ENCODE peak calls at places on chromosomes 4 and X, in four cellular contexts. P is uterus, R is GM12878, B is stomach. G is an unnamed sample. For H3K27me3, the result is how much of the 10 kb centered on the place peaks cover.

GRCh38 chr4:125042031-125042430 is 272.7 kb upstream of the FAT4 start:
- DNase-seq in R (no peak), B (no peak), P (no peak), G (no peak)

GRCh38 chr4:183763990-183764754 is 105.1 kb downstream of the TRAPPC11 start:
- DNase-seq in P (peak), R (no peak), B (no peak), G (no peak)

GRCh38 chr4:167031534-167032156 is 202.6 kb downstream of the SPOCK3 start:
- DNase-seq in P (no peak), B (no peak), R (no peak), G (no peak)

GRCh38 chr4:151215295-151215694 is 61.7 kb upstream of the PRSS48 start:
- DNase-seq in P (no peak), B (no peak), R (no peak), G (no peak)

GRCh38 chrX:80430826-80431501 is 10.7 kb downstream of the TENT5D start:
- DNase-seq in R (no peak), P (no peak), B (no peak), G (no peak)

GRCh38 chr4:60128916-60129315 is 1071.2 kb upstream of the ADGRL3 start:
- DNase-seq in R (no peak), B (no peak), P (no peak), G (no peak)

GRCh38 chrX:71095971-71096701 is 485 bp downstream of the FOXO4 start:
- DNase-seq in R (no peak), P (no peak), B (no peak), G (peak)

GRCh38 chrX:72142094-72142843 is 10.6 kb upstream of the RTL5 start:
- DNase-seq in R (no peak), P (no peak), B (no peak), G (no peak)

GRCh38 chr4:71184195-71184781 is 154.5 kb upstream of the SLC4A4 start:
- DNase-seq in B (peak), P (peak), R (peak), G (peak)

GRCh38 chrX:24260827-24261550 is 52.9 kb downstream of the SUPT20HL2 start:
- DNase-seq in B (no peak), P (peak), R (no peak), G (no peak)

GRCh38 chr4:24569662-24570061 is 14.7 kb downstream of the DHX15 start:
- DNase-seq in P (no peak), R (no peak), B (no peak), G (no peak)

GRCh38 chr4:26402458-26402857 is 81.6 kb downstream of the RBPJ start:
- DNase-seq in P (no peak), B (no peak), R (peak), G (no peak)

GRCh38 chr4:122412547-122412946 is 33.7 kb downstream of the ADAD1 start:
- DNase-seq in P (no peak), R (no peak), B (no peak), G (no peak)

GRCh38 chr4:8538703-8539567 is 41.3 kb upstream of the GPR78 start:
- DNase-seq in B (peak), R (no peak), P (no peak), G (no peak)

GRCh38 chrX:47179928-47180255 is 13.7 kb upstream of the UBA1 start:
- DNase-seq in P (no peak), R (no peak), B (no peak), G (no peak)

GRCh38 chr4:75939890-75940691 is 722 bp downstream of the NAAA start:
- DNase-seq in R (no peak), P (peak), B (peak), G (peak)

DNA sequence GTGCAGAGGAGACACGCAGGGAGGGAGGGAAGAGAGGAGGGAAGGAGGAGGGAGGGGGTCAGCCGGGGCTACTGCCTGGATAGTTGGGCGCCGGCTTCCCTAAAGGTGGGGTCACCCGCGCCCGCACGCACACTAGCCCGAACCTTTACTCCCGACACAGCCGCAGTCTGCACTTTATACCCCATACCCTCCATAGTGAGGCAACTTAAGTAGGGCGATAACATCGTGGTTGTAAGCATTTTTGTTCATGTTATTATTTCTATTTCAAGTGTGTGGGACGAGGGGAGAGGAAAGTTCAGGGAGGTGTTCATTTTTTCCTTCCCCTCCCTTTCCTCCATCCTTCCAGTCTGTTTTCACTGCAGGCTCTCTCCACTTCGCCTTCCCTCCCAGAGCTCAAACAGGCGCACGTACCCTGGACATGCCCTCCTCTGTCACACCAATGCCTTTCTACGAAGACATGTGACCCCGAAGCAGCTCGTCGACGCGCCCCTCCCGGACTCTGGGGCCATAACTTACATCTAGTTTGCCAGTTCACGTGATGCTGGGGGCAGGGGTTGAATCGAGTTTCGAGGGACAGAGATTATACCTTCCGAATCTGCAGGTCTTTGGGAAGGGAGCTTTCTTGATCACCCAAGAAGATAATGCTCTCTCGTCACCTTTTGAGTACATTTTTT is at the start of gene PRKG2:
- DNase-seq in B (no peak), P (no peak), R (no peak), G (no peak)
- H3K27me3 ChIP-seq in B (half or more), P (under half), R (under half), G (under half)

GRCh38 chrX:44872817-44873414 is at the start of gene KDM6A:
- DNase-seq in R (peak), P (peak), B (peak), G (peak)

GRCh38 chrX:44875185-44875489 is 2.1 kb downstream of the KDM6A start:
- DNase-seq in P (no peak), R (no peak), B (no peak), G (no peak)

GRCh38 chrX:44874481-44875184 is 1.6 kb downstream of the KDM6A start:
- DNase-seq in R (no peak), B (peak), P (peak), G (no peak)

GRCh38 chrX:44872319-44872816 is 620 bp upstream of the KDM6A start:
- DNase-seq in P (peak), R (no peak), B (peak), G (peak)

GRCh38 chrX:44873415-44874270 is 655 bp downstream of the KDM6A start:
- DNase-seq in R (no peak), B (peak), P (peak), G (peak)
- TF ChIP-seq POLR2A in R (peak), B (no peak), P (no peak), G (peak)

GRCh38 chr4:14844059-14844458 is 158.2 kb upstream of the CPEB2 start:
- DNase-seq in R (no peak), P (no peak), B (no peak), G (no peak)

GRCh38 chr4:14837860-14838259 is 164.4 kb upstream of the CPEB2 start:
- DNase-seq in P (no peak), R (no peak), B (no peak), G (no peak)

GRCh38 chr4:14842964-14843630 is 159.2 kb upstream of the CPEB2 start:
- DNase-seq in P (no peak), R (no peak), B (no peak), G (no peak)

DNA sequence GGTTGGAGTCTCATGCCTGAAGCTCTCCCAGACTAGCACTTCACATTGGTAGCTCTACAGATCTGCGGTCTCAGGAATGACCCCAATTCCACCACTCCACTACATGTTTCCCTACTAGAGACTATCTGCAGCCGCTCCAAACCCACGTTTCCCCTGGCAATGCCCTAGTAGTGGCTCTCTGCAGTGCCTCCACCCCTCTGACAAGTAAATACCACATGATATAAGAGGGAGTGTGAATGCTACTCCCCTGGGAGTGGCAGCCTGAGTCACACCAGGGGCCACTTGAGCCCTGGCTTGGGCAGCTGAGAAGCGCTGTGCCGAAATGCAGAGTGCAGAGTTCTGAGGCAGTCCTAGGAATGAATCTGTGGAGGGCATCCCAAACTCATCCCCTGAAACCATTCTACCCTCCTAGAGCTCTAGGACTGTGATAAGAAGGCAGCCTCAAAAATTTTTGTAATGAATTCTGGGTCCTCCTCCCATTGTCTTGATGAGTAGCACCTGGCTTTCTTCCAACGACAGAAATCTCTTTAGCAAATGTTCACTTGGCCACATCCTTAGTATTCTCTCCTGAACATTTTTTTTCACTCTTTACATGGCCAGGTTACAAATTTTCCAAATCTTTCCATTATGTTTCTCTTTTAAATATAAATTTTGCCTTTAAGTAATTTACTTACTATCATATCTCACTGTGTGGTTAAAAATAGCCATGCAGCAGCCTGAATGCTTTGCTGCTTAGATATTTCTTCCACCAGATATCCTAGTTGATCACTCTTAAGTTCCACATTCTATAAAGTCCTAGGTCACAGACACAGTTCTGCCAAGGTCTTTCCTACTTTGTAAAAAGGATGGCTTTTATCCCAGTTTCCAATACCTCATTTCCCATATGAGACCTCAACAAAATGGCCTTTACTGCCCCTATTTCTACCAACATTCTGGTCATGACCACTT is 160.2 kb upstream of the CPEB2 start:
- DNase-seq in P (no peak), B (peak), R (no peak), G (no peak)
- H3K27ac ChIP-seq in P (no peak), B (no peak), R (no peak), G (no peak)

GRCh38 chr4:80334568-80334967 is 962 bp upstream of the CFAP299 start:
- DNase-seq in R (no peak), P (no peak), B (no peak), G (no peak)
- H3K27me3 ChIP-seq in R (under half), P (under half), B (under half), G (under half)

GRCh38 chr4:127881565-127881869 is 824 bp downstream of the PLK4 start:
- DNase-seq in P (no peak), R (no peak), B (no peak), G (no peak)
- TF ChIP-seq POLR2A in P (no peak), R (no peak), B (no peak), G (no peak)

GRCh38 chrX:154486052-154486395 is 391 bp downstream of the UBL4A start:
- DNase-seq in R (no peak), P (no peak), B (peak), G (peak)

GRCh38 chrX:154488336-154489075 is 1.9 kb downstream of the SLC10A3 start:
- DNase-seq in P (no peak), B (no peak), R (no peak), G (peak)

GRCh38 chrX:154486396-154487207 is at the start of gene UBL4A:
- DNase-seq in P (peak), R (no peak), B (peak), G (peak)

GRCh38 chrX:154489182-154489581 is 1.2 kb downstream of the SLC10A3 start:
- DNase-seq in R (no peak), B (no peak), P (no peak), G (peak)

DNA sequence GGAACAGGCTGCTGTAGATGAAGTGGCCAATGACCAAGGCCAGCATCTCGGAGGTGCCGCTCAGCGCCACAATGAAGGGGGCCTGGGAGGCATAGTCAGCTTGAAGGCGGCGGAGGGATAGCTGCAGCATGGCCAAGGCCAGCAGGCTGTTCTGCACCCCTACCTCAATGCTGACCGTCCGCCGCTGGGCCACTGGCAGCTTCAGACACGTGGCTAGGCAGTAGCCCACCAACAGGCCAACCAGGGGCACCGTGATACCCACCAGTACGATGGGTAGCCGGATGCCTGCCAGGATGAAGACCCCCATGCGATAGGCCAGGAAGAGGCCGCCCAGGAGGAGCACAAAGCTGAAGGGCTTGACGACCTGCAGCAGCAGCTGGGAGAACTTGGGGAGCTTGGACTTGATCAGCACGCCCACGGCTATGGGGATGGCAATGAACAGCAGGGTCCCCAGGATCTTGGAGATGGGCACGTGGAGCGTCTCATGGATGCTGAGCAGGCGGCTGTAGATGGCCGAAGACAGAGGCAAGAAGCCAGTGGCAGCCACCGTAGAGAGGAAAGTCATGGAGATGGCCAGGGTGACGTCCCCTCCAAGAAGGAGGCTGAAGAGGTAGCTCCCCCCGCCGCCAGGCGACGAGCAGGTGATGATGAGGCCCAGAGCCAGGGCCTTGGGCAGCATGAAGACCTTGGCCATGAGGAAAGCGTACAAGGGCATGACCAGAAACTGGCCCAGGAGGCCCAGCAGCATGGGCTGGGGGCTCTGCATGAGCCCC is 1.3 kb upstream of the UBL4A start:
- DNase-seq in R (no peak), B (no peak), P (no peak), G (no peak)
- H3K27ac ChIP-seq in R (no peak), B (no peak), P (no peak), G (no peak)

GRCh38 chrX:50343917-50344316 is 126.7 kb downstream of the DGKK start:
- DNase-seq in R (no peak), P (no peak), B (no peak), G (no peak)
- H3K27me3 ChIP-seq in R (under half), P (under half), B (under half), G (under half)

GRCh38 chrX:129792586-129793291 is 13.0 kb downstream of the SASH3 start:
- DNase-seq in B (no peak), P (no peak), R (no peak), G (no peak)

GRCh38 chrX:129797251-129797906 is 17.6 kb downstream of the SASH3 start:
- DNase-seq in R (no peak), P (no peak), B (no peak), G (no peak)

GRCh38 chrX:129798456-129798855 is 18.7 kb downstream of the SASH3 start:
- DNase-seq in P (no peak), B (no peak), R (no peak), G (no peak)

GRCh38 chrX:129793604-129794191 is 13.9 kb downstream of the SASH3 start:
- DNase-seq in P (no peak), R (no peak), B (no peak), G (no peak)

GRCh38 chrX:129795584-129795983 is 15.8 kb downstream of the SASH3 start:
- DNase-seq in P (no peak), B (no peak), R (no peak), G (no peak)
- TF ChIP-seq POLR2A in P (no peak), B (no peak), R (peak), G (no peak)

DNA sequence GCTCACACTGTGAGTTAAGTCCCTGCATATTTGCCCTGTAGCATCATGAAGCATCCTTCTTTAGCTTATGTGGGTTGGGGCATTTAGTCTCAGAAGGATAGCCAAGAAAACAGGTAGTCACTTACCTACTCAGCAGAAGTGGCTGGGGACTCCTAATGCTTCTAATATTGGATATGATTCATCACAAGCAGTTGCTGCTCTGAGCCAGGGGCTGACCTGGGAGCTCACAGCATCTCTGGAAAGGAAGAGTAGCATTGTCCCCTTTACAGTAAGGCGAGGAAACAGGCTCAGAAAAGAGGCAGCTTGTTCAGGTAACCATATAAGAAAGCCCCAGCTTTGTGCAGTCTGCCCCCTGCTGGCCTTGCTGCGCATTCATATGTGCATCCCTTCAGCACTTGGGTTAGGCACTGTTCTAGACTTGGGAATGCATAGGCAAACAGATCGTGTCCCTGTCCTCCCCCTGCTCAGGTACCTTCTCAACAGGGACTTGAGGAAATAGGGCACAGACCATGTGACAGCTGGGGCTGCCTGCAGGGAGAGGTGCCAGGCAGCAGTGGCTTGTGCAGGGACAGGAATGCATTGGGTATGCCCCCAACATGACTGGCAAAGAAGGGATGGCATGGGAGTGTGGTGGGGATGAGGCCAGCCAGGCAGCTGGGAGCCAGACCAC is 35.7 kb upstream of the TBC1D14 start:
- DNase-seq in B (peak), P (peak), R (no peak), G (peak)
- H3K27ac ChIP-seq in B (no peak), P (no peak), R (no peak), G (no peak)

GRCh38 chr4:56658410-56659003 is 22.6 kb downstream of the HOPX start:
- DNase-seq in P (no peak), R (no peak), B (no peak), G (no peak)

GRCh38 chr4:56657818-56658217 is 23.3 kb downstream of the HOPX start:
- DNase-seq in R (no peak), P (no peak), B (no peak), G (no peak)

GRCh38 chr4:56655627-56656345 is 25.3 kb downstream of the HOPX start:
- DNase-seq in B (no peak), R (no peak), P (no peak), G (no peak)

GRCh38 chr4:56656346-56656643 is 24.8 kb downstream of the HOPX start:
- DNase-seq in B (peak), P (no peak), R (no peak), G (no peak)

DNA sequence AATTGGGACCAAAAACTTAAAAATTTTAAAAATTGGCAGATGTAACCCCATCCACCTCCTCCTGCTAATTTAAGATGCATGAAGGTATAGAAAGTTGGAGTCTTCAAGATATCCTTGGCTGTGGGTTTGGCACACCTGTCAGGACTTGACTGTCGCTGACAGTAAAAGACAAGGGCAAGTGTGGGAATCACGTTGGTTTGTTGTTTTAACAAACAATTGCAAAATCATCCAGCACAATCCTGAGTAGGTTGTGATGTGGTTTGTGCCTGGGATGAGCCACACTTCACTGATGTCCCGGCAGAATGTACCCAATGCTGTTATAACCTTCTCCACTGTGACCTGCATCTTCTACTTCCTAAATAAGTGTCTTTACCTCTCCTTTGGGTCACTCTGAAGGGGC is 24.0 kb downstream of the HOPX start:
- DNase-seq in R (no peak), P (no peak), B (no peak), G (no peak)
- H3K27me3 ChIP-seq in R (under half), P (under half), B (half or more), G (under half)